ENCODE peak calls at places on chromosomes 16 and 17, in ten cellular contexts. S is HL-60; T is Panc1; K is AG10803; M is tibial artery; D is epithelial cell of esophagus; I is BJ; L is ovary; O is body of pancreas; X is CD8-positive, alpha-beta T cell. W is an unnamed sample.

GRCh38 chr16:85602831-85603755 is 10.0 kb upstream of the GSE1 start:
- DNase-seq in I (no peak), K (no peak), T (no peak), M (no peak), S (no peak), L (no peak), D (no peak), O (peak; percentile 73), X (no peak), W (no peak)

GRCh38 chr17:4635823-4636375 is 5.6 kb downstream of the ALOX15 start:
- DNase-seq in T (no peak), O (no peak), D (no peak), K (no peak), I (no peak), M (no peak), S (peak; percentile 48), L (no peak), X (no peak), W (no peak)

GRCh38 chr17:28371245-28372202 is at the start of gene SARM1:
- DNase-seq in X (peak; percentile 71), D (no peak), K (peak; percentile 69), I (peak; percentile 62), M (peak; percentile 73), S (no peak), L (peak; percentile 92), O (peak; percentile 63), T (peak; percentile 30), W (no peak)

GRCh38 chr17:35786941-35787432 is 8.5 kb downstream of the MMP28 start:
- DNase-seq in D (no peak), T (no peak), O (no peak), S (no peak), M (no peak), X (no peak), L (no peak), I (no peak), K (no peak), W (no peak)

GRCh38 chr16:83355570-83356218 is 452.1 kb upstream of the HSBP1 start:
- DNase-seq in I (no peak), O (no peak), X (no peak), S (no peak), L (no peak), T (no peak), K (no peak), M (no peak), D (no peak), W (no peak)

GRCh38 chr16:67672739-67673662 is 6.4 kb downstream of the C16orf86 start:
- DNase-seq in I (no peak), X (no peak), K (peak; percentile 86), T (peak; percentile 48), L (peak; percentile 77), S (peak; percentile 47), O (peak; percentile 69), D (peak; percentile 64), M (peak; percentile 58), W (peak; percentile 14)

GRCh38 chr17:35312790-35313711 is 60.4 kb downstream of the SLFN11 start:
- DNase-seq in T (peak; percentile 32), S (peak; percentile 50), K (peak; percentile 79), L (peak; percentile 31), O (peak; percentile 35), M (peak; percentile 31), X (peak; percentile 77), D (peak; percentile 77), I (no peak), W (peak; percentile 16)

GRCh38 chr16:66537236-66537635 is 12.7 kb downstream of the TK2 start:
- DNase-seq in O (no peak), I (no peak), K (no peak), L (no peak), T (no peak), S (no peak), D (no peak), M (no peak), X (no peak), W (no peak)

GRCh38 chr16:14378684-14379467 is 251.2 kb downstream of the PARN start:
- DNase-seq in M (no peak), K (peak; percentile 77), X (no peak), S (no peak), O (no peak), D (peak; percentile 94), I (no peak), L (no peak), T (no peak), W (no peak)

GRCh38 chr17:80270836-80271235 is 10.2 kb downstream of the RNF213 start:
- DNase-seq in K (no peak), X (no peak), T (no peak), M (no peak), L (no peak), O (no peak), I (no peak), D (peak; percentile 37), S (no peak), W (no peak)

GRCh38 chr17:6927290-6927844 is 68.5 kb upstream of the ALOX12 start:
- DNase-seq in X (no peak), K (peak; percentile 84), I (peak; percentile 51), L (no peak), S (no peak), D (peak; percentile 76), M (no peak), T (no peak), O (no peak), W (peak; percentile 5)

GRCh38 chr16:80065565-80065964 is 465.0 kb upstream of the MAF start:
- DNase-seq in S (no peak), O (no peak), T (no peak), X (no peak), M (no peak), L (no peak), I (no peak), K (no peak), D (peak; percentile 85), W (no peak)

GRCh38 chr17:75036643-75037268 is 10.0 kb downstream of the ATP5PD start:
- DNase-seq in X (peak; percentile 86), M (peak; percentile 90), T (no peak), L (peak; percentile 83), O (peak; percentile 49), K (peak; percentile 82), I (no peak), D (peak; percentile 74), S (no peak), W (no peak)

GRCh38 chr17:77299256-77300015 is 158.7 kb downstream of the SEC14L1 start:
- DNase-seq in I (no peak), K (no peak), L (no peak), M (no peak), O (no peak), X (no peak), D (no peak), T (no peak), S (no peak), W (no peak)

GRCh38 chr17:45143101-45143670 is 5.1 kb upstream of the HEXIM1 start:
- DNase-seq in S (no peak), K (no peak), X (no peak), M (no peak), I (no peak), L (peak; percentile 48), O (no peak), T (no peak), D (no peak), W (no peak)

GRCh38 chr17:45143767-45144198 is 4.5 kb upstream of the HEXIM1 start:
- DNase-seq in L (peak; percentile 93), T (no peak), I (peak; percentile 56), S (no peak), M (peak; percentile 95), O (peak; percentile 63), D (peak; percentile 77), K (peak; percentile 91), X (peak; percentile 14), W (no peak)

GRCh38 chr17:45146166-45146565 is 2.1 kb upstream of the HEXIM1 start:
- DNase-seq in I (no peak), D (no peak), S (no peak), L (peak; percentile 52), X (no peak), T (no peak), M (no peak), K (no peak), O (no peak), W (no peak)

GRCh38 chr17:45145035-45145389 is 3.3 kb upstream of the HEXIM1 start:
- DNase-seq in M (no peak), K (no peak), I (no peak), L (no peak), X (no peak), O (no peak), S (no peak), D (no peak), T (no peak), W (no peak)

GRCh38 chr17:45144199-45145034 is 3.9 kb upstream of the HEXIM1 start:
- DNase-seq in S (no peak), O (no peak), K (peak; percentile 43), L (peak; percentile 84), I (no peak), D (no peak), M (peak; percentile 39), X (no peak), T (no peak), W (no peak)
- H3K4me3 ChIP-seq in S (no peak overlapping the region), O (no peak overlapping the region), K (peak overlapping the region; percentile 56), L (peak overlapping the region; percentile 47), I (peak overlapping the region; percentile 38), D (peak overlapping the region; percentile 37), M (peak overlapping the region; percentile 57), X (peak overlapping the region; percentile 44), T (no peak overlapping the region), W (peak overlapping the region; percentile 44)

GRCh38 chr17:12667299-12667958 is 1.7 kb downstream of the MYOCD start:
- DNase-seq in K (peak; percentile 55), D (peak; percentile 57), L (peak; percentile 34), X (no peak), S (no peak), T (peak; percentile 13), M (no peak), I (no peak), O (no peak), W (peak; percentile 45)
- TF ChIP-seq CTCF in K (peak; percentile 68), D (peak; percentile 57), L (peak; percentile 58), X (no peak), S (no peak), T (peak; percentile 53), M (peak; percentile 61), I (peak; percentile 55), O (peak; percentile 11), W (peak; percentile 55)

GRCh38 chr17:45238155-45238774 is 16.6 kb downstream of the FMNL1 start:
- DNase-seq in M (no peak), I (no peak), T (no peak), K (no peak), D (no peak), S (no peak), L (no peak), O (no peak), X (no peak), W (no peak)
- H3K4me3 ChIP-seq in M (no peak overlapping the region), I (no peak overlapping the region), T (no peak overlapping the region), K (no peak overlapping the region), D (no peak overlapping the region), S (no peak overlapping the region), L (no peak overlapping the region), O (no peak overlapping the region), X (no peak overlapping the region), W (no peak overlapping the region)

DNA sequence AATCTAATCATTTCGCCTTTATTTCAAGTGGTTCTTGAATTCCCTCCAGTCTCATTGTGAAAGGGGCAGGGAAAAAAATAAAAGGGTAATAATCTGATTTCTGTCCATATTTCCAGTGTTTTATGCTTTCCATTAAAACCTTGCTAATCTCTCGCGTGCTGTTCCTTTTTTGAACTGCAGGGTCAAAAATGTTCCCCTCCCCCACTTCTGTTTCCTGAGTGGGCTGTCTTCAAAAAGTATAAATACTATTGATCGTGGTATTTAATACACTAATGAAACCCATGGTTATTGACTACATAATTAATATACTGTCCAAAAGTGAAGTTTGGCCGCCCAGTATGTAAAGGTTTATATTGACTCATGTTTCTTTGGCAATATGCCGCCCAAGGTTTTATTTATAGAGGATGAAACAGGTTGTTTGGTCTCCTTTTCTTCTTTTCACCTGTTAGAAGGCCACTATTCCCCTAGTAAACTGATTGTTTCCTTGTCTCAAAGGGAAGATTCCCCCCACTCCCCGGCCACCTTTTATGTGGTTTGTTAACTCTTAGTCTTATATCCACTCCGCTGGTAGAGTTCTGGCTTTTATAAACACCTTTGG is 69.7 kb downstream of the RPA1 start:
- DNase-seq in M (no peak), I (no peak), S (no peak), L (no peak), X (no peak), K (no peak), T (no peak), O (no peak), D (no peak), W (no peak)
- TF ChIP-seq CTCF in M (peak; percentile 9), I (peak; percentile 34), S (no peak), L (no peak), X (no peak), K (peak; percentile 32), T (no peak), O (no peak), D (peak; percentile 28), W (no peak)